ENCODE peak calls at places on chromosomes 1 and 21, in five cellular contexts. E is HCEC 1CT, V is BJ, K is HuH-7.5, I is HFF-Myc. G is an unnamed sample.
A peak's percentile ranks its signal among the peaks of the same experiment; 100 is the strongest.

GRCh38 chr1:154219511-154219910 is 1.2 kb upstream of the UBAP2L start:
- DNase-seq in K (no peak), V (no peak), E (no peak), I (no peak), G (peak; percentile 53)

GRCh38 chr1:6795661-6796060 is 10.4 kb downstream of the CAMTA1 start:
- DNase-seq in K (no peak), V (peak; percentile 52), E (no peak), I (no peak), G (no peak)

GRCh38 chr1:91135799-91136198 is 114.0 kb upstream of the ZNF644 start:
- DNase-seq in E (no peak), K (no peak), I (no peak), V (no peak), G (no peak)

GRCh38 chr1:16903054-16903453 is 7.3 kb downstream of the RNU1-2 start:
- DNase-seq in E (peak; percentile 59), V (peak; percentile 24), K (no peak), I (no peak), G (peak; percentile 78)

GRCh38 chr21:36709030-36709867 is 10.3 kb downstream of the SIM2 start:
- DNase-seq in E (no peak), I (no peak), V (no peak), K (no peak), G (peak; percentile 37)

GRCh38 chr1:107243461-107243860 is 102.6 kb downstream of the NTNG1 start:
- DNase-seq in V (no peak), E (no peak), K (no peak), I (no peak), G (peak; percentile 62)

GRCh38 chr1:84272401-84272800 is 29.1 kb upstream of the SAMD13 start:
- DNase-seq in E (no peak), I (no peak), K (no peak), V (no peak), G (no peak)

GRCh38 chr1:49622877-49623276 is 400.9 kb downstream of the AGBL4 start:
- DNase-seq in I (no peak), E (no peak), K (no peak), V (no peak), G (no peak)

GRCh38 chr1:98049370-98050115 is 128.7 kb upstream of the DPYD start:
- DNase-seq in I (no peak), K (no peak), V (no peak), E (no peak), G (peak; percentile 80)